ENCODE peak calls at places on chromosomes 7 and 10, in nine cellular contexts. W is fibroblast of lung; T is activated T-cell treated with anti-CD3 and anti-CD28 coated beads for 4 hours; E is stimulated activated CD8-positive, alpha-beta memory T cell treated with anti-CD3 and anti-CD28 coated beads, Interleukin-7, amount 100 ng/mL, for 1 hour; X is activated naive CD4-positive, alpha-beta T cell treated with anti-CD3 and anti-CD28 coated beads, Interleukin-2, amount 10 ng/mL, durations not matched to agents 7 days and 5 days; S is GOT3; A is astrocyte of the spinal cord; F is progenitor cell of endocrine pancreas; Y is tibial artery. P is an unnamed sample.

GRCh38 chr7:100483728-100484635 is at the start of gene NYAP1:
- DNase-seq in Y (no peak), E (no peak), S (no peak), F (no peak), W (peak; percentile 31), T (no peak), A (peak; percentile 38), X (peak; percentile 69), P (peak; percentile 63)

GRCh38 chr10:67884842-67885680 is 605 bp downstream of the SIRT1 start:
- DNase-seq in T (peak; percentile 50), Y (peak; percentile 87), W (peak; percentile 82), F (peak; percentile 50), X (peak; percentile 88), A (peak; percentile 81), E (peak; percentile 50), S (peak; percentile 52), P (peak; percentile 87)

GRCh38 chr7:149147072-149147729 is at the start of gene ZNF398:
- DNase-seq in Y (peak; percentile 52), X (peak; percentile 81), T (peak; percentile 71), F (peak; percentile 65), E (peak; percentile 67), A (peak; percentile 66), W (peak; percentile 77), S (peak; percentile 43), P (peak; percentile 74)

GRCh38 chr7:27108390-27109127 is 6.1 kb upstream of the HOXA2 start:
- DNase-seq in W (peak; percentile 88), T (no peak), S (no peak), A (peak; percentile 86), F (peak; percentile 53), X (no peak), E (no peak), Y (no peak), P (peak; percentile 21)

GRCh38 chr7:3095046-3095445 is 51.4 kb upstream of the CARD11 start:
- DNase-seq in T (peak; percentile 35), F (no peak), W (no peak), S (no peak), X (peak; percentile 70), Y (peak; percentile 39), A (no peak), E (no peak), P (no peak)

GRCh38 chr10:79443338-79444242 is 1.8 kb downstream of the ZCCHC24 start:
- DNase-seq in E (no peak), Y (no peak), S (no peak), A (no peak), X (no peak), F (no peak), T (no peak), W (no peak), P (no peak)

GRCh38 chr10:43998021-43998809 is 349.5 kb upstream of the ZNF32 start:
- DNase-seq in E (no peak), T (no peak), S (no peak), F (no peak), X (no peak), Y (no peak), W (peak; percentile 76), A (peak; percentile 4), P (peak; percentile 62)

GRCh38 chr7:69108041-69108440 is 490.2 kb upstream of the AUTS2 start:
- DNase-seq in T (no peak), W (no peak), Y (no peak), X (no peak), S (no peak), E (no peak), A (no peak), F (no peak), P (no peak)

GRCh38 chr10:107409517-107409916 is 245.0 kb upstream of the SORCS1 start:
- DNase-seq in E (no peak), S (no peak), Y (no peak), A (peak; percentile 5), X (no peak), T (no peak), W (peak; percentile 5), F (no peak), P (peak; percentile 50)

GRCh38 chr10:63267414-63268138 is 134.4 kb downstream of the NRBF2 start:
- DNase-seq in W (peak; percentile 85), T (no peak), A (peak; percentile 89), X (no peak), Y (no peak), S (no peak), F (no peak), E (no peak), P (peak; percentile 91)

GRCh38 chr10:68560916-68561691 is 967 bp downstream of the TET1 start:
- DNase-seq in T (no peak), X (no peak), F (peak; percentile 34), E (no peak), W (peak; percentile 34), A (peak; percentile 33), S (no peak), Y (no peak), P (peak; percentile 56)

GRCh38 chr10:115830260-115830970 is 442.6 kb downstream of the GFRA1 start:
- DNase-seq in X (no peak), A (peak; percentile 42), T (no peak), Y (no peak), S (no peak), E (no peak), W (peak; percentile 69), F (no peak), P (peak; percentile 71)

GRCh38 chr10:120891367-120891766 is 40.2 kb downstream of the WDR11 start:
- DNase-seq in S (no peak), Y (no peak), E (no peak), X (no peak), T (no peak), A (peak; percentile 28), F (no peak), W (no peak), P (peak; percentile 44)

GRCh38 chr7:138278601-138279000 is 181.5 kb upstream of the TRIM24 start:
- DNase-seq in A (no peak), S (no peak), Y (no peak), W (peak; percentile 48), X (no peak), F (no peak), T (no peak), E (no peak), P (no peak)

GRCh38 chr7:156777364-156778069 is 115.5 kb downstream of the LMBR1 start:
- DNase-seq in S (no peak), W (peak; percentile 33), X (no peak), A (peak; percentile 14), E (no peak), F (no peak), T (no peak), Y (no peak), P (no peak)

GRCh38 chr10:62858364-62858763 is 42.2 kb upstream of the EGR2 start:
- DNase-seq in T (no peak), X (no peak), E (no peak), W (peak; percentile 86), F (no peak), A (peak; percentile 25), S (no peak), Y (peak; percentile 22), P (peak; percentile 7)

GRCh38 chr10:95221124-95221523 is 27.1 kb downstream of the ACSM6 start:
- DNase-seq in E (no peak), F (no peak), X (no peak), W (peak; percentile 74), T (no peak), A (peak; percentile 50), Y (no peak), S (no peak), P (peak; percentile 58)

GRCh38 chr7:32298403-32299132 is 191.6 kb downstream of the LSM5 start:
- DNase-seq in A (no peak), T (no peak), E (no peak), W (no peak), X (no peak), F (peak; percentile 15), Y (no peak), S (no peak), P (peak; percentile 4)

GRCh38 chr7:4257390-4258111 is 424.5 kb upstream of the FOXK1 start:
- DNase-seq in T (no peak), F (no peak), Y (peak; percentile 0), S (no peak), X (no peak), E (no peak), A (no peak), W (no peak), P (no peak)

GRCh38 chr10:35268791-35269257 is 67.5 kb upstream of the CCNY start:
- DNase-seq in Y (no peak), S (no peak), F (no peak), T (no peak), X (no peak), E (no peak), W (peak; percentile 55), A (no peak), P (peak; percentile 36)

P was measured in EH.